ENCODE peak calls at places on chromosomes 5 and 9, in five cellular contexts. One of them, this sample, is unnamed.

GRCh38 chr5:43063731-43064171 is 23.6 kb upstream of the ANXA2R start:
- DNase-seq in mesenchymal stem cell: no peak
- DNase-seq in neuronal stem cell: no peak
- DNase-seq in mesendoderm: peak; percentile 48
- DNase-seq in IMR-90: no peak
- DNase-seq in this sample: peak; percentile 65

GRCh38 chr5:80061005-80061404 is 25.9 kb downstream of the THBS4 start:
- DNase-seq in mesendoderm: no peak
- DNase-seq in mesenchymal stem cell: peak; percentile 47
- DNase-seq in IMR-90: no peak
- DNase-seq in neuronal stem cell: no peak
- DNase-seq in this sample: no peak

GRCh38 chr9:128412120-128412790 is 8.4 kb upstream of the CERCAM start:
- DNase-seq in mesendoderm: peak; percentile 92
- DNase-seq in IMR-90: peak; percentile 31
- DNase-seq in mesenchymal stem cell: peak; percentile 35
- DNase-seq in neuronal stem cell: peak; percentile 72
- DNase-seq in this sample: peak; percentile 95

GRCh38 chr5:18546570-18546969 is 912.3 kb downstream of the TAF11L14 start:
- DNase-seq in mesenchymal stem cell: no peak
- DNase-seq in neuronal stem cell: no peak
- DNase-seq in mesendoderm: no peak
- DNase-seq in IMR-90: no peak
- DNase-seq in this sample: no peak

GRCh38 chr5:80933061-80933460 is 27.1 kb upstream of the RASGRF2 start:
- DNase-seq in IMR-90: peak; percentile 10
- DNase-seq in mesendoderm: no peak
- DNase-seq in neuronal stem cell: no peak
- DNase-seq in mesenchymal stem cell: no peak
- DNase-seq in this sample: no peak

GRCh38 chr9:68931821-68932220 is 82.1 kb downstream of the PRKACG start:
- DNase-seq in IMR-90: no peak
- DNase-seq in mesenchymal stem cell: no peak
- DNase-seq in mesendoderm: peak; percentile 21
- DNase-seq in neuronal stem cell: no peak
- DNase-seq in this sample: no peak

GRCh38 chr9:14278291-14278721 is 35.6 kb downstream of the NFIB start:
- DNase-seq in IMR-90: peak; percentile 82
- DNase-seq in neuronal stem cell: no peak
- DNase-seq in mesenchymal stem cell: peak; percentile 27
- DNase-seq in mesendoderm: no peak
- DNase-seq in this sample: no peak

GRCh38 chr5:52995095-52995494 is 5.9 kb downstream of the ITGA2 start:
- DNase-seq in IMR-90: no peak
- DNase-seq in mesenchymal stem cell: no peak
- DNase-seq in neuronal stem cell: no peak
- DNase-seq in mesendoderm: no peak
- DNase-seq in this sample: no peak

GRCh38 chr9:108634164-108634563 is 221.6 kb downstream of the ACTL7B start:
- DNase-seq in IMR-90: no peak
- DNase-seq in neuronal stem cell: no peak
- DNase-seq in mesendoderm: no peak
- DNase-seq in mesenchymal stem cell: no peak
- DNase-seq in this sample: no peak

GRCh38 chr9:121308765-121309164 is 40.8 kb downstream of the GSN start:
- DNase-seq in IMR-90: no peak
- DNase-seq in neuronal stem cell: no peak
- DNase-seq in mesendoderm: no peak
- DNase-seq in mesenchymal stem cell: no peak
- DNase-seq in this sample: no peak

GRCh38 chr9:23120630-23121029 is 674.0 kb downstream of the DMRTA1 start:
- DNase-seq in neuronal stem cell: no peak
- DNase-seq in mesendoderm: no peak
- DNase-seq in mesenchymal stem cell: no peak
- DNase-seq in IMR-90: no peak
- DNase-seq in this sample: no peak

GRCh38 chr5:129361441-129362025 is 98.6 kb upstream of the ADAMTS19 start:
- DNase-seq in mesendoderm: peak; percentile 36
- DNase-seq in neuronal stem cell: no peak
- DNase-seq in mesenchymal stem cell: peak; percentile 37
- DNase-seq in IMR-90: peak; percentile 3
- DNase-seq in this sample: no peak

GRCh38 chr9:107759823-107760166 is 270.2 kb upstream of the KLF4 start:
- DNase-seq in mesendoderm: no peak
- DNase-seq in mesenchymal stem cell: no peak
- DNase-seq in neuronal stem cell: no peak
- DNase-seq in IMR-90: no peak
- DNase-seq in this sample: no peak

GRCh38 chr9:104494808-104495207 is 9.3 kb upstream of the OR13F1 start:
- DNase-seq in IMR-90: no peak
- DNase-seq in mesenchymal stem cell: no peak
- DNase-seq in mesendoderm: peak; percentile 42
- DNase-seq in neuronal stem cell: no peak
- DNase-seq in this sample: no peak

GRCh38 chr5:32852535-32852934 is 141.4 kb downstream of the NPR3 start:
- DNase-seq in neuronal stem cell: peak; percentile 42
- DNase-seq in IMR-90: peak; percentile 89
- DNase-seq in mesendoderm: peak; percentile 93
- DNase-seq in mesenchymal stem cell: peak; percentile 51
- DNase-seq in this sample: peak; percentile 76

GRCh38 chr5:135246923-135247795 is 151.9 kb downstream of the MACROH2A1 start:
- DNase-seq in IMR-90: peak; percentile 98
- DNase-seq in mesendoderm: peak; percentile 84
- DNase-seq in mesenchymal stem cell: peak; percentile 95
- DNase-seq in neuronal stem cell: no peak
- DNase-seq in this sample: peak; percentile 43

GRCh38 chr5:39224196-39224754 is 4.9 kb upstream of the FYB1 start:
- DNase-seq in IMR-90: peak; percentile 5
- DNase-seq in mesenchymal stem cell: peak; percentile 5
- DNase-seq in mesendoderm: peak; percentile 81
- DNase-seq in neuronal stem cell: no peak
- DNase-seq in this sample: no peak

GRCh38 chr5:1067141-1068121 is 44.4 kb downstream of the SLC12A7 start:
- DNase-seq in neuronal stem cell: no peak
- DNase-seq in IMR-90: no peak
- DNase-seq in mesendoderm: no peak
- DNase-seq in mesenchymal stem cell: no peak
- DNase-seq in this sample: no peak

GRCh38 chr5:54091416-54092130 is 218.8 kb downstream of the ARL15 start:
- DNase-seq in mesendoderm: no peak
- DNase-seq in mesenchymal stem cell: no peak
- DNase-seq in neuronal stem cell: no peak
- DNase-seq in IMR-90: no peak
- DNase-seq in this sample: no peak

GRCh38 chr9:129610193-129610472 is 10.8 kb downstream of the C9orf50 start:
- DNase-seq in neuronal stem cell: no peak
- DNase-seq in IMR-90: no peak
- DNase-seq in mesendoderm: no peak
- DNase-seq in mesenchymal stem cell: no peak
- DNase-seq in this sample: no peak

GRCh38 chr9:93682155-93682968 is 106.0 kb downstream of the PHF2 start:
- DNase-seq in neuronal stem cell: peak; percentile 58
- DNase-seq in IMR-90: peak; percentile 23
- DNase-seq in mesendoderm: peak; percentile 95
- DNase-seq in mesenchymal stem cell: peak; percentile 57
- DNase-seq in this sample: peak; percentile 91

GRCh38 chr5:329106-329757 is 7.7 kb downstream of the AHRR start:
- DNase-seq in mesenchymal stem cell: no peak
- DNase-seq in mesendoderm: no peak
- DNase-seq in neuronal stem cell: no peak
- DNase-seq in IMR-90: peak; percentile 33
- DNase-seq in this sample: no peak

GRCh38 chr9:81103597-81104471 is 585.5 kb downstream of the TLE1 start:
- DNase-seq in neuronal stem cell: no peak
- DNase-seq in mesenchymal stem cell: no peak
- DNase-seq in IMR-90: no peak
- DNase-seq in mesendoderm: no peak
- DNase-seq in this sample: no peak

GRCh38 chr9:112765281-112765680 is 14.7 kb downstream of the SNX30 start:
- DNase-seq in IMR-90: no peak
- DNase-seq in mesendoderm: no peak
- DNase-seq in mesenchymal stem cell: no peak
- DNase-seq in neuronal stem cell: no peak
- DNase-seq in this sample: no peak

GRCh38 chr5:98771389-98772109 is 1.9 kb upstream of the RGMB start:
- DNase-seq in neuronal stem cell: peak; percentile 86
- DNase-seq in mesenchymal stem cell: peak; percentile 92
- DNase-seq in IMR-90: peak; percentile 95
- DNase-seq in mesendoderm: peak; percentile 89
- DNase-seq in this sample: peak; percentile 54

GRCh38 chr5:150473673-150474358 is 24.3 kb upstream of the RPS14 start:
- DNase-seq in mesenchymal stem cell: peak; percentile 60
- DNase-seq in neuronal stem cell: no peak
- DNase-seq in mesendoderm: peak; percentile 99
- DNase-seq in IMR-90: peak; percentile 44
- DNase-seq in this sample: peak; percentile 90

GRCh38 chr5:137220523-137220927 is 278.6 kb downstream of the SPOCK1 start:
- DNase-seq in mesenchymal stem cell: peak; percentile 75
- DNase-seq in mesendoderm: peak; percentile 97
- DNase-seq in IMR-90: peak; percentile 78
- DNase-seq in neuronal stem cell: no peak
- DNase-seq in this sample: peak; percentile 43

GRCh38 chr5:125109293-125109692 is 362.9 kb upstream of the ZNF608 start:
- DNase-seq in mesendoderm: no peak
- DNase-seq in IMR-90: no peak
- DNase-seq in mesenchymal stem cell: no peak
- DNase-seq in neuronal stem cell: no peak
- DNase-seq in this sample: no peak

GRCh38 chr5:118293378-118293777 is 695.0 kb downstream of the DTWD2 start:
- DNase-seq in mesenchymal stem cell: no peak
- DNase-seq in mesendoderm: peak; percentile 2
- DNase-seq in IMR-90: no peak
- DNase-seq in neuronal stem cell: no peak
- DNase-seq in this sample: no peak

GRCh38 chr9:137580209-137580957 is 1.7 kb upstream of the DPH7 start:
- DNase-seq in mesenchymal stem cell: no peak
- DNase-seq in IMR-90: no peak
- DNase-seq in neuronal stem cell: no peak
- DNase-seq in mesendoderm: no peak
- DNase-seq in this sample: peak; percentile 43

GRCh38 chr5:44862808-44863207 is 54.1 kb downstream of the MRPS30 start:
- DNase-seq in mesenchymal stem cell: peak; percentile 15
- DNase-seq in IMR-90: peak; percentile 1
- DNase-seq in neuronal stem cell: no peak
- DNase-seq in mesendoderm: peak; percentile 5
- DNase-seq in this sample: no peak

GRCh38 chr9:96157675-96158074 is 144.3 kb downstream of the HSD17B3 start:
- DNase-seq in mesenchymal stem cell: no peak
- DNase-seq in neuronal stem cell: no peak
- DNase-seq in mesendoderm: no peak
- DNase-seq in IMR-90: no peak
- DNase-seq in this sample: no peak

GRCh38 chr5:173742432-173742816 is 126.0 kb upstream of the BOD1 start:
- DNase-seq in neuronal stem cell: no peak
- DNase-seq in mesenchymal stem cell: no peak
- DNase-seq in mesendoderm: no peak
- DNase-seq in IMR-90: no peak
- DNase-seq in this sample: no peak

GRCh38 chr9:34985311-34985899 is 4.1 kb upstream of the DNAJB5 start:
- DNase-seq in neuronal stem cell: peak; percentile 83
- DNase-seq in mesendoderm: peak; percentile 80
- DNase-seq in IMR-90: peak; percentile 63
- DNase-seq in mesenchymal stem cell: peak; percentile 73
- DNase-seq in this sample: peak; percentile 78

GRCh38 chr5:172692981-172693380 is 51.9 kb downstream of the NEURL1B start:
- DNase-seq in mesenchymal stem cell: peak; percentile 48
- DNase-seq in IMR-90: peak; percentile 35
- DNase-seq in mesendoderm: no peak
- DNase-seq in neuronal stem cell: no peak
- DNase-seq in this sample: no peak
- H2BK5ac ChIP-seq in mesenchymal stem cell: no peak overlapping the region
- H2BK5ac ChIP-seq in IMR-90: no peak overlapping the region
- H2BK5ac ChIP-seq in mesendoderm: no peak overlapping the region
- H2BK5ac ChIP-seq in neuronal stem cell: no peak overlapping the region
- H2BK5ac ChIP-seq in this sample: no peak overlapping the region

DNA sequence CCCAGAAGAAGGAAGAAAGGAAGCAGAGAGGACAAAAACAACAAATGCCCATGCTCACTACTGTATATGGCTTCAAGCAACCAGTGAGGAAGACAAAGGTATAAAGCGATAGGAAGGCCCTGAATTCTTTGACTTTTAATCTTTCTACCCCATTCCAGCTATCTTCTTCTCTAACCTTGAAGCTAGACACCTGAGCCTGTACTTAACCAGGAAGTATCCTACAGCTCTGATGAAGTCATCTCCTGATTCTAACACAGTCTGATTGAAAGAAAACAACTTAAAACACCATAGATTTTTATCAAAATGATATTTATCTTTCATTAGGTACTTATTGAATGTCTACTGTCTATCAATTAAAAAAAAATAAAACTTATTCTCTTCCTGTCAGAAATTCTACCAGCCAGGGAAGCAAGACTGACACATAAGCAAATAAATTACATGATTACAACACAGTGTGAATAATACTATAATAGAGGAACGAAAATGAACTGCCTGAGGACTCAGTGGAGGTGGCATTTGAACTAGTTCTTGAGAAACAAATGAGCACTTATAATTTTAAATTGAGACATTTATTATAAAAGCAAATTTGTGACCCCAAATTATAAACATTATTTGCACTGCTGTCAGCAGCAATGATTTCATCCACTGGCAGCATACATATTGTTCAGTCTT is 123.4 kb upstream of the ELL2 start:
- DNase-seq in mesenchymal stem cell: no peak
- DNase-seq in mesendoderm: no peak
- DNase-seq in neuronal stem cell: no peak
- DNase-seq in IMR-90: no peak
- DNase-seq in this sample: no peak
- H2BK5ac ChIP-seq in mesenchymal stem cell: no peak overlapping the region
- H2BK5ac ChIP-seq in mesendoderm: peak overlapping the region; percentile 90
- H2BK5ac ChIP-seq in neuronal stem cell: no peak overlapping the region
- H2BK5ac ChIP-seq in IMR-90: no peak overlapping the region
- H2BK5ac ChIP-seq in this sample: no peak overlapping the region

GRCh38 chr5:168370826-168371225 is 79.4 kb downstream of the WWC1 start:
- DNase-seq in mesendoderm: no peak
- DNase-seq in IMR-90: no peak
- DNase-seq in mesenchymal stem cell: no peak
- DNase-seq in neuronal stem cell: no peak
- DNase-seq in this sample: no peak

GRCh38 chr5:168366124-168366523 is 74.7 kb downstream of the WWC1 start:
- DNase-seq in neuronal stem cell: no peak
- DNase-seq in mesenchymal stem cell: peak; percentile 71
- DNase-seq in mesendoderm: peak; percentile 77
- DNase-seq in IMR-90: peak; percentile 95
- DNase-seq in this sample: no peak

GRCh38 chr5:168372351-168372946 is 81.0 kb downstream of the WWC1 start:
- DNase-seq in mesendoderm: no peak
- DNase-seq in mesenchymal stem cell: no peak
- DNase-seq in IMR-90: no peak
- DNase-seq in neuronal stem cell: no peak
- DNase-seq in this sample: no peak

GRCh38 chr5:168365581-168366081 is 74.2 kb downstream of the WWC1 start:
- DNase-seq in IMR-90: peak; percentile 58
- DNase-seq in neuronal stem cell: no peak
- DNase-seq in mesendoderm: peak; percentile 84
- DNase-seq in mesenchymal stem cell: no peak
- DNase-seq in this sample: peak; percentile 73

GRCh38 chr5:168368854-168369253 is 77.4 kb downstream of the WWC1 start:
- DNase-seq in neuronal stem cell: no peak
- DNase-seq in IMR-90: no peak
- DNase-seq in mesendoderm: no peak
- DNase-seq in mesenchymal stem cell: no peak
- DNase-seq in this sample: no peak
- H2BK5ac ChIP-seq in neuronal stem cell: no peak overlapping the region
- H2BK5ac ChIP-seq in IMR-90: no peak overlapping the region
- H2BK5ac ChIP-seq in mesendoderm: no peak overlapping the region
- H2BK5ac ChIP-seq in mesenchymal stem cell: no peak overlapping the region
- H2BK5ac ChIP-seq in this sample: no peak overlapping the region

GRCh38 chr9:33307067-33307466 is 16.8 kb downstream of the NFX1 start:
- DNase-seq in neuronal stem cell: no peak
- DNase-seq in mesendoderm: no peak
- DNase-seq in mesenchymal stem cell: no peak
- DNase-seq in IMR-90: no peak
- DNase-seq in this sample: no peak
- H2BK5ac ChIP-seq in neuronal stem cell: no peak overlapping the region
- H2BK5ac ChIP-seq in mesendoderm: no peak overlapping the region
- H2BK5ac ChIP-seq in mesenchymal stem cell: no peak overlapping the region
- H2BK5ac ChIP-seq in IMR-90: no peak overlapping the region
- H2BK5ac ChIP-seq in this sample: no peak overlapping the region